ENCODE peak calls at places on chromosome 13, in four cellular contexts. L is activated naive CD4-positive, alpha-beta T cell; D is naive B cell; F is C1 segment of cervical spinal cord. V is an unnamed sample.

GRCh38 chr13:46756977-46757376 is 40.0 kb downstream of the ESD start:
- DNase-seq in D (peak; percentile 1), F (no peak), L (no peak), V (peak; percentile 9)

GRCh38 chr13:107847406-107847805 is 367.9 kb downstream of the LIG4 start:
- DNase-seq in L (no peak), F (no peak), D (no peak), V (no peak)

GRCh38 chr13:96844195-96844594 is 150.1 kb downstream of the OXGR1 start:
- DNase-seq in L (no peak), D (no peak), F (no peak), V (no peak)

GRCh38 chr13:27012482-27013197 is 159.0 kb downstream of the USP12 start:
- DNase-seq in F (no peak), L (no peak), D (no peak), V (no peak)

GRCh38 chr13:35648109-35648508 is 171.6 kb upstream of the MAB21L1 start:
- DNase-seq in L (no peak), D (no peak), F (no peak), V (no peak)

GRCh38 chr13:51814825-51815650 is 11.1 kb upstream of the DHRS12 start:
- DNase-seq in L (peak; percentile 32), F (no peak), D (peak; percentile 79), V (peak; percentile 53)

GRCh38 chr13:73922728-73923393 is 211.3 kb downstream of the KLF12 start:
- DNase-seq in D (no peak), F (no peak), L (no peak), V (no peak)

GRCh38 chr13:99501952-99502310 is 659 bp downstream of the TM9SF2 start:
- DNase-seq in F (no peak), L (no peak), D (no peak), V (no peak)

GRCh38 chr13:78401833-78402232 is 201.5 kb downstream of the POU4F1 start:
- DNase-seq in D (no peak), F (no peak), L (no peak), V (no peak)

GRCh38 chr13:76638160-76638559 is 248.0 kb downstream of the KCTD12 start:
- DNase-seq in L (no peak), F (no peak), D (no peak), V (no peak)

GRCh38 chr13:80603351-80603750 is 262.4 kb upstream of the SPRY2 start:
- DNase-seq in L (no peak), F (no peak), D (no peak), V (no peak)

GRCh38 chr13:39655041-39655568 is 357 bp upstream of the COG6 start:
- DNase-seq in L (no peak), D (no peak), F (no peak), V (no peak)

GRCh38 chr13:98507060-98507797 is 69.7 kb downstream of the STK24 start:
- DNase-seq in D (no peak), L (no peak), F (no peak), V (no peak)

GRCh38 chr13:21719463-21719862 is 48.6 kb downstream of the FGF9 start:
- DNase-seq in L (no peak), D (no peak), F (no peak), V (no peak)

GRCh38 chr13:42174344-42175162 is 97.4 kb upstream of the AKAP11 start:
- DNase-seq in D (no peak), F (no peak), L (no peak), V (peak; percentile 1)

GRCh38 chr13:112757759-112758086 is 67.9 kb downstream of the ATP11A start:
- DNase-seq in L (no peak), D (no peak), F (no peak), V (no peak)

GRCh38 chr13:93375491-93375890 is 148.9 kb downstream of the GPC6 start:
- DNase-seq in D (no peak), F (peak; percentile 43), L (no peak), V (no peak)

GRCh38 chr13:78604782-78605611 is 1.6 kb upstream of the POU4F1 start:
- DNase-seq in L (no peak), F (no peak), D (no peak), V (peak; percentile 33)

V was measured in NCI-H460.